ENCODE peak calls at places on chromosomes 12 and 14, in five cellular contexts. One of them, this sample, is unnamed.

GRCh38 chr14:88195676-88196075 is 127.4 kb downstream of the KCNK10 start:
- DNase-seq in tibial nerve: no peak
- DNase-seq in GM23248: no peak
- DNase-seq in iPS DF 6.9: no peak
- DNase-seq in psoas muscle: no peak
- DNase-seq in this sample: no peak

GRCh38 chr12:6952121-6952859 is 1.1 kb downstream of the PTPN6 start:
- DNase-seq in psoas muscle: peak; percentile 44
- DNase-seq in GM23248: no peak
- DNase-seq in tibial nerve: no peak
- DNase-seq in iPS DF 6.9: no peak
- DNase-seq in this sample: no peak

GRCh38 chr12:113161415-113162016 is 12.0 kb downstream of the CFAP73 start:
- DNase-seq in GM23248: no peak
- DNase-seq in iPS DF 6.9: peak; percentile 85
- DNase-seq in tibial nerve: no peak
- DNase-seq in psoas muscle: no peak
- DNase-seq in this sample: peak; percentile 85

GRCh38 chr12:56593909-56594621 is 36.1 kb downstream of the BAZ2A start:
- DNase-seq in GM23248: peak; percentile 90
- DNase-seq in iPS DF 6.9: peak; percentile 57
- DNase-seq in tibial nerve: peak; percentile 31
- DNase-seq in psoas muscle: peak; percentile 69
- DNase-seq in this sample: peak; percentile 47

GRCh38 chr12:66965613-66966012 is 286.7 kb upstream of the GRIP1 start:
- DNase-seq in psoas muscle: no peak
- DNase-seq in iPS DF 6.9: no peak
- DNase-seq in tibial nerve: no peak
- DNase-seq in GM23248: no peak
- DNase-seq in this sample: no peak

GRCh38 chr12:459430-460258 is at the start of gene B4GALNT3:
- DNase-seq in GM23248: peak; percentile 62
- DNase-seq in tibial nerve: no peak
- DNase-seq in iPS DF 6.9: no peak
- DNase-seq in psoas muscle: peak; percentile 62
- DNase-seq in this sample: no peak

GRCh38 chr12:110667671-110668070 is 21.2 kb downstream of the HVCN1 start:
- DNase-seq in GM23248: no peak
- DNase-seq in tibial nerve: no peak
- DNase-seq in iPS DF 6.9: no peak
- DNase-seq in psoas muscle: no peak
- DNase-seq in this sample: no peak

GRCh38 chr14:39267592-39268112 is 33.9 kb downstream of the MIA2 start:
- DNase-seq in tibial nerve: no peak
- DNase-seq in psoas muscle: no peak
- DNase-seq in GM23248: no peak
- DNase-seq in iPS DF 6.9: no peak
- DNase-seq in this sample: no peak

GRCh38 chr14:99747582-99748330 is 45.5 kb upstream of the EML1 start:
- DNase-seq in psoas muscle: no peak
- DNase-seq in tibial nerve: no peak
- DNase-seq in GM23248: no peak
- DNase-seq in iPS DF 6.9: no peak
- DNase-seq in this sample: no peak

GRCh38 chr12:38402811-38403210 is 86.2 kb downstream of the ALG10B start:
- DNase-seq in psoas muscle: no peak
- DNase-seq in iPS DF 6.9: no peak
- DNase-seq in tibial nerve: no peak
- DNase-seq in GM23248: no peak
- DNase-seq in this sample: no peak

GRCh38 chr14:69665596-69665995 is 54.2 kb downstream of the SUSD6 start:
- DNase-seq in iPS DF 6.9: no peak
- DNase-seq in psoas muscle: no peak
- DNase-seq in tibial nerve: no peak
- DNase-seq in GM23248: peak; percentile 59
- DNase-seq in this sample: no peak

GRCh38 chr12:47111854-47112253 is 32.1 kb upstream of the AMIGO2 start:
- DNase-seq in psoas muscle: no peak
- DNase-seq in tibial nerve: no peak
- DNase-seq in GM23248: no peak
- DNase-seq in iPS DF 6.9: no peak
- DNase-seq in this sample: no peak

GRCh38 chr14:67579040-67579439 is 21.0 kb downstream of the PIGH start:
- DNase-seq in GM23248: no peak
- DNase-seq in psoas muscle: no peak
- DNase-seq in iPS DF 6.9: no peak
- DNase-seq in tibial nerve: no peak
- DNase-seq in this sample: no peak

GRCh38 chr14:40623641-40624040 is 983.0 kb upstream of the LRFN5 start:
- DNase-seq in iPS DF 6.9: no peak
- DNase-seq in GM23248: no peak
- DNase-seq in tibial nerve: no peak
- DNase-seq in psoas muscle: no peak
- DNase-seq in this sample: peak; percentile 88

GRCh38 chr12:47776471-47777143 is 3.6 kb downstream of the SLC48A1 start:
- DNase-seq in psoas muscle: peak; percentile 44
- DNase-seq in tibial nerve: no peak
- DNase-seq in iPS DF 6.9: no peak
- DNase-seq in GM23248: peak; percentile 72
- DNase-seq in this sample: no peak

GRCh38 chr14:96693986-96694385 is 103.2 kb upstream of the VRK1 start:
- DNase-seq in GM23248: no peak
- DNase-seq in tibial nerve: no peak
- DNase-seq in iPS DF 6.9: no peak
- DNase-seq in psoas muscle: no peak
- DNase-seq in this sample: no peak

GRCh38 chr14:73723411-73723798 is 9.2 kb upstream of the PNMA1 start:
- DNase-seq in tibial nerve: no peak
- DNase-seq in GM23248: peak; percentile 70
- DNase-seq in iPS DF 6.9: no peak
- DNase-seq in psoas muscle: no peak
- DNase-seq in this sample: no peak

GRCh38 chr12:55849616-55850015 is 6.9 kb upstream of the MMP19 start:
- DNase-seq in tibial nerve: no peak
- DNase-seq in iPS DF 6.9: no peak
- DNase-seq in GM23248: peak; percentile 29
- DNase-seq in psoas muscle: no peak
- DNase-seq in this sample: no peak

GRCh38 chr12:9049520-9050133 is 60.3 kb downstream of the KLRG1 start:
- DNase-seq in psoas muscle: no peak
- DNase-seq in tibial nerve: no peak
- DNase-seq in iPS DF 6.9: no peak
- DNase-seq in GM23248: peak; percentile 73
- DNase-seq in this sample: peak; percentile 58

GRCh38 chr12:131283191-131283861 is 329.6 kb downstream of the ADGRD1 start:
- DNase-seq in tibial nerve: no peak
- DNase-seq in GM23248: no peak
- DNase-seq in iPS DF 6.9: no peak
- DNase-seq in psoas muscle: peak; percentile 32
- DNase-seq in this sample: no peak

GRCh38 chr12:3107071-3107583 is 29.9 kb downstream of the TSPAN9 start:
- DNase-seq in GM23248: peak; percentile 50
- DNase-seq in psoas muscle: no peak
- DNase-seq in tibial nerve: no peak
- DNase-seq in iPS DF 6.9: no peak
- DNase-seq in this sample: no peak

DNA sequence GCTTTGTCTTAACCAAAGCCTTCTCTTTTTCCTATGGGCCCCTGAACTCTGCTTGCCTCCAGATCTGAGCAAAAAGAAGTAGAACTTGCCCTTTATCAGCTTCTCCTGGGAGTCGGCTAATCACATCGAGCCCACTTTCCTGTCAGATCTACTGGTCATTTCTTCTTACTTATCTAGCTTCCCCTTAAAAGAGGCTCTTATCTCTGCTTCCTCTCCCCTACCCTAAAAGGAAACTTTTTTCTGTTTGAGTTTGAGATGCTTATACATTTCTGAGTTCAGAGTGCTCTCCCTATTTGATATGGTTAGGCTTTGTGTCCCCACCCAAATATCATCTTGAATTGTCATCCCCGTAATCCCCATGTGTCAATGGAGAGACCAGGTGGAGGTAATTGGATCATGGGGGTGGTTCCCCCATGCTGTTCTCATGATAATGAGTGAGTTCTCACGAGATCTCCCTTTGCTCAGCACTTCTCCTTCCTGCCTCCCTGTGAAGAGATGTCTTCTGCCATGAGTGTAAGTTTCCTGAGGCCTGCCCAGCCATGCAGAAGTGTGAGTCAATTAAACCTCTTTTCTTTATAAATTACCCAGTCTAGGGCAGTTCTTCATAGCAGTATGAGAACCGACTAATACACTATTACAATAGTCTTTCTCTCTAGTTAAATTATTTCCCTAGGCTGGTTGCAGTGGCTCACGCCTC is 114.7 kb upstream of the AMN1 start:
- DNase-seq in psoas muscle: no peak
- DNase-seq in iPS DF 6.9: no peak
- DNase-seq in tibial nerve: no peak
- DNase-seq in GM23248: no peak
- DNase-seq in this sample: no peak
- H3K9me3 ChIP-seq in psoas muscle: peaks cover 3% of the 10 kb centered on the region
- H3K9me3 ChIP-seq in iPS DF 6.9: peaks cover 2% of the 10 kb centered on the region
- H3K9me3 ChIP-seq in tibial nerve: no peaks in the 10 kb centered on the region
- H3K9me3 ChIP-seq in GM23248: no peaks in the 10 kb centered on the region
- H3K9me3 ChIP-seq in this sample: no peaks in the 10 kb centered on the region

GRCh38 chr12:81136519-81136918 is 58.6 kb downstream of the ACSS3 start:
- DNase-seq in iPS DF 6.9: no peak
- DNase-seq in GM23248: no peak
- DNase-seq in psoas muscle: no peak
- DNase-seq in tibial nerve: no peak
- DNase-seq in this sample: no peak
- H3K27ac ChIP-seq in iPS DF 6.9: no peak overlapping the region
- H3K27ac ChIP-seq in GM23248: no peak overlapping the region
- H3K27ac ChIP-seq in psoas muscle: no peak overlapping the region
- H3K27ac ChIP-seq in tibial nerve: no peak overlapping the region
- H3K27ac ChIP-seq in this sample: no peak overlapping the region

DNA sequence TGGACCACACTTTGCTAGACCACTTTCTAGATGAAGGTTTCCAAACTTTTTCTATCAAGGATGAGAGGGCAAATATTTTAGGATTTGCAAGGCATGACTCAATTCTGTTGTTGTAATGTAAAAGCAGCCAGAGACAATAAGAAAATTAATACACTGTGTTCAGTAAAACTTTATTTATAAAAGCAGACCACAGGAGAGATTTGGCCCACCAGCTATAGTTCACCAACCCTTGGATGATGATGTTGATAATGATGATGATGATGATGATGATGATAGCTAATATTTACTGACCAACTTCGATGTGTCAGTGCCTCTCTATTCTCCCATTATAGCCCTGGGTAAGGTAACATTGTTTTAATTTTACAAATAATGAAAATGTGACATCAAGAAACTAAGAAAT is 156.5 kb downstream of the BTG1 start:
- DNase-seq in iPS DF 6.9: no peak
- DNase-seq in tibial nerve: no peak
- DNase-seq in GM23248: peak; percentile 24
- DNase-seq in psoas muscle: no peak
- DNase-seq in this sample: no peak
- H3K9me3 ChIP-seq in iPS DF 6.9: no peaks in the 10 kb centered on the region
- H3K9me3 ChIP-seq in tibial nerve: no peaks in the 10 kb centered on the region
- H3K9me3 ChIP-seq in GM23248: no peaks in the 10 kb centered on the region
- H3K9me3 ChIP-seq in psoas muscle: no peaks in the 10 kb centered on the region
- H3K9me3 ChIP-seq in this sample: no peaks in the 10 kb centered on the region

GRCh38 chr12:120267736-120268135 is 2.2 kb upstream of the PXN start:
- DNase-seq in GM23248: no peak
- DNase-seq in tibial nerve: no peak
- DNase-seq in psoas muscle: no peak
- DNase-seq in iPS DF 6.9: no peak
- DNase-seq in this sample: no peak
- H3K27ac ChIP-seq in GM23248: no peak overlapping the region
- H3K27ac ChIP-seq in tibial nerve: peak overlapping the region; percentile 12
- H3K27ac ChIP-seq in psoas muscle: no peak overlapping the region
- H3K27ac ChIP-seq in iPS DF 6.9: no peak overlapping the region
- H3K27ac ChIP-seq in this sample: no peak overlapping the region

GRCh38 chr14:105878554-105878953 is 352.2 kb downstream of the TMEM121 start:
- DNase-seq in psoas muscle: peak; percentile 23
- DNase-seq in tibial nerve: no peak
- DNase-seq in GM23248: no peak
- DNase-seq in iPS DF 6.9: no peak
- DNase-seq in this sample: no peak

GRCh38 chr14:105877645-105878044 is 351.3 kb downstream of the TMEM121 start:
- DNase-seq in iPS DF 6.9: no peak
- DNase-seq in tibial nerve: no peak
- DNase-seq in GM23248: no peak
- DNase-seq in psoas muscle: peak; percentile 25
- DNase-seq in this sample: no peak

GRCh38 chr14:105876829-105877228 is 350.4 kb downstream of the TMEM121 start:
- DNase-seq in psoas muscle: peak; percentile 23
- DNase-seq in iPS DF 6.9: no peak
- DNase-seq in GM23248: no peak
- DNase-seq in tibial nerve: peak; percentile 8
- DNase-seq in this sample: no peak

GRCh38 chr14:105879503-105879866 is 353.1 kb downstream of the TMEM121 start:
- DNase-seq in iPS DF 6.9: no peak
- DNase-seq in GM23248: no peak
- DNase-seq in psoas muscle: no peak
- DNase-seq in tibial nerve: no peak
- DNase-seq in this sample: no peak

GRCh38 chr14:105878125-105878524 is 351.7 kb downstream of the TMEM121 start:
- DNase-seq in tibial nerve: peak; percentile 8
- DNase-seq in GM23248: no peak
- DNase-seq in psoas muscle: peak; percentile 47
- DNase-seq in iPS DF 6.9: no peak
- DNase-seq in this sample: no peak
- H3K9me3 ChIP-seq in tibial nerve: no peaks in the 10 kb centered on the region
- H3K9me3 ChIP-seq in GM23248: no peaks in the 10 kb centered on the region
- H3K9me3 ChIP-seq in psoas muscle: no peaks in the 10 kb centered on the region
- H3K9me3 ChIP-seq in iPS DF 6.9: peaks cover 16% of the 10 kb centered on the region
- H3K9me3 ChIP-seq in this sample: no peaks in the 10 kb centered on the region

DNA sequence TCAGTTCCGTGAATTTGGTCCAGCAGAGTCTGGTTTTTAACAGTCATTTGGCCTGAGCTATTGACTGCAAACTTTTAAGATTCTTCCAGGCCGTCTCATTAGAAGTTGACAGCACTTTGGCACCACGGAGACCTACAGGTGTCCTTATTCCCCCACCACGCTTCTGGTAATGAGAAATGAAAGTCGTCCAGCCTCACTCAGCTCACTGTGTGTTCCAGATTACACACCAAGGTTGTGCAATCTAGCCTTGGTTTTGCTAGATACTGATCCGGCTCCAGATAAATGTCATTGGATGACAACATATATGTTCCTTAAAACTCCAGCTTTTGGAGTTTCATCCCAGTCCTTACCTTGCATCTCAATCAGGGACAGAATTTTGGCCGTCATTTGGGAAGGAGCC is 210.4 kb downstream of the CHST11 start:
- DNase-seq in iPS DF 6.9: no peak
- DNase-seq in tibial nerve: no peak
- DNase-seq in psoas muscle: no peak
- DNase-seq in GM23248: peak; percentile 73
- DNase-seq in this sample: no peak
- H3K27ac ChIP-seq in iPS DF 6.9: no peak overlapping the region
- H3K27ac ChIP-seq in tibial nerve: no peak overlapping the region
- H3K27ac ChIP-seq in psoas muscle: no peak overlapping the region
- H3K27ac ChIP-seq in GM23248: no peak overlapping the region
- H3K27ac ChIP-seq in this sample: no peak overlapping the region

DNA sequence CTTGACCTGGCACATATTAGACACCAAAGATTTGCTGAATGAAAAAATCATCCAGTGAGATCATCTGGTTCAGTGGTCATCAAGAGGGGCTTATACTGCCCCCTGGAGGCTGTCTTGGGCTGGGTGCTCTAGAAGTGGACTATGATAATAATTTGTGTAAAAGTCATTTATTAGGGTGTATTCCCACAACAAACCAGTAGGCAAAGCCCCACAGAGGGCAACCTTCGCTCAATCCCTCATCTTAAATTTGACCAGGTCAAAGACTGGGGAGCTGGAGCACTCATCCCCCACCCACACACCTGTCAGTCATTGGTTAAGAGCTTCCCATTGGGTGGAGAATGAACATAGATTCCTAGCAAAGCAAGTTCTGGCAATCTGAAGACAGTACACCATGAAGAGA is 20.0 kb upstream of the FICD start:
- DNase-seq in tibial nerve: no peak
- DNase-seq in iPS DF 6.9: peak; percentile 52
- DNase-seq in GM23248: peak; percentile 55
- DNase-seq in psoas muscle: no peak
- DNase-seq in this sample: no peak
- H3K9me3 ChIP-seq in tibial nerve: no peaks in the 10 kb centered on the region
- H3K9me3 ChIP-seq in iPS DF 6.9: no peaks in the 10 kb centered on the region
- H3K9me3 ChIP-seq in GM23248: no peaks in the 10 kb centered on the region
- H3K9me3 ChIP-seq in psoas muscle: no peaks in the 10 kb centered on the region
- H3K9me3 ChIP-seq in this sample: no peaks in the 10 kb centered on the region